ENCODE peak calls at places on chromosomes 7 and 10, in five cellular contexts. One of them, this sample, is unnamed.

GRCh38 chr10:95260909-95261552 is 29.8 kb downstream of the PDLIM1 start:
- DNase-seq in neural progenitor cell: no peak
- DNase-seq in HL-60: no peak
- DNase-seq in mammary epithelial cell: peak
- DNase-seq in dorsolateral prefrontal cortex: no peak
- DNase-seq in this sample: no peak

GRCh38 chr7:69436944-69437343 is 161.3 kb upstream of the AUTS2 start:
- DNase-seq in mammary epithelial cell: no peak
- DNase-seq in HL-60: peak
- DNase-seq in dorsolateral prefrontal cortex: no peak
- DNase-seq in neural progenitor cell: no peak
- DNase-seq in this sample: no peak

GRCh38 chr7:136964347-136964746 is 95.9 kb downstream of the CHRM2 start:
- DNase-seq in neural progenitor cell: no peak
- DNase-seq in mammary epithelial cell: no peak
- DNase-seq in dorsolateral prefrontal cortex: no peak
- DNase-seq in HL-60: no peak
- DNase-seq in this sample: no peak

GRCh38 chr10:3331104-3331645 is 158.6 kb upstream of the PITRM1 start:
- DNase-seq in dorsolateral prefrontal cortex: no peak
- DNase-seq in HL-60: no peak
- DNase-seq in mammary epithelial cell: no peak
- DNase-seq in neural progenitor cell: no peak
- DNase-seq in this sample: no peak

GRCh38 chr7:155208681-155209477 is 88.8 kb upstream of the INSIG1 start:
- DNase-seq in neural progenitor cell: no peak
- DNase-seq in mammary epithelial cell: peak
- DNase-seq in dorsolateral prefrontal cortex: peak
- DNase-seq in HL-60: no peak
- DNase-seq in this sample: no peak

GRCh38 chr10:68096913-68097509 is 12.3 kb upstream of the MYPN start:
- DNase-seq in mammary epithelial cell: peak
- DNase-seq in dorsolateral prefrontal cortex: peak
- DNase-seq in HL-60: no peak
- DNase-seq in neural progenitor cell: peak
- DNase-seq in this sample: no peak

GRCh38 chr10:75230600-75231038 is 5.1 kb downstream of the COMTD1 start:
- DNase-seq in HL-60: peak
- DNase-seq in neural progenitor cell: peak
- DNase-seq in mammary epithelial cell: peak
- DNase-seq in dorsolateral prefrontal cortex: peak
- DNase-seq in this sample: peak

GRCh38 chr7:100370303-100370702 is 3.0 kb upstream of the PILRA start:
- DNase-seq in mammary epithelial cell: no peak
- DNase-seq in neural progenitor cell: peak
- DNase-seq in dorsolateral prefrontal cortex: no peak
- DNase-seq in HL-60: no peak
- DNase-seq in this sample: no peak

GRCh38 chr7:70829221-70830059 is 302.5 kb upstream of the GALNT17 start:
- DNase-seq in HL-60: peak
- DNase-seq in mammary epithelial cell: peak
- DNase-seq in dorsolateral prefrontal cortex: peak
- DNase-seq in neural progenitor cell: peak
- DNase-seq in this sample: peak

GRCh38 chr7:155066417-155066950 is 3.6 kb upstream of the HTR5A start:
- DNase-seq in neural progenitor cell: no peak
- DNase-seq in HL-60: no peak
- DNase-seq in dorsolateral prefrontal cortex: no peak
- DNase-seq in mammary epithelial cell: peak
- DNase-seq in this sample: no peak

GRCh38 chr7:151439855-151440798 is at the start of gene CRYGN:
- DNase-seq in dorsolateral prefrontal cortex: no peak
- DNase-seq in HL-60: no peak
- DNase-seq in neural progenitor cell: peak
- DNase-seq in mammary epithelial cell: no peak
- DNase-seq in this sample: no peak

GRCh38 chr7:2641406-2642393 is 9.9 kb downstream of the TTYH3 start:
- DNase-seq in dorsolateral prefrontal cortex: peak
- DNase-seq in neural progenitor cell: peak
- DNase-seq in HL-60: peak
- DNase-seq in mammary epithelial cell: peak
- DNase-seq in this sample: peak

GRCh38 chr7:80097756-80098155 is 36.9 kb upstream of the GNAI1 start:
- DNase-seq in neural progenitor cell: no peak
- DNase-seq in HL-60: no peak
- DNase-seq in mammary epithelial cell: no peak
- DNase-seq in dorsolateral prefrontal cortex: no peak
- DNase-seq in this sample: no peak

GRCh38 chr7:136105191-136105590 is 128.0 kb upstream of the MTPN start:
- DNase-seq in neural progenitor cell: no peak
- DNase-seq in dorsolateral prefrontal cortex: no peak
- DNase-seq in HL-60: no peak
- DNase-seq in mammary epithelial cell: no peak
- DNase-seq in this sample: no peak

GRCh38 chr7:19964198-19964597 is 190.8 kb upstream of the TMEM196 start:
- DNase-seq in dorsolateral prefrontal cortex: no peak
- DNase-seq in mammary epithelial cell: no peak
- DNase-seq in HL-60: no peak
- DNase-seq in neural progenitor cell: no peak
- DNase-seq in this sample: no peak

GRCh38 chr10:60524541-60524940 is 134.9 kb upstream of the ANK3 start:
- DNase-seq in mammary epithelial cell: peak
- DNase-seq in neural progenitor cell: no peak
- DNase-seq in dorsolateral prefrontal cortex: no peak
- DNase-seq in HL-60: no peak
- DNase-seq in this sample: no peak

GRCh38 chr7:112450807-112451661 is 774 bp downstream of the IFRD1 start:
- DNase-seq in dorsolateral prefrontal cortex: peak
- DNase-seq in mammary epithelial cell: peak
- DNase-seq in neural progenitor cell: peak
- DNase-seq in HL-60: peak
- DNase-seq in this sample: peak

GRCh38 chr7:112452102-112452888 is 2.0 kb downstream of the IFRD1 start:
- DNase-seq in mammary epithelial cell: peak
- DNase-seq in dorsolateral prefrontal cortex: no peak
- DNase-seq in neural progenitor cell: peak
- DNase-seq in HL-60: peak
- DNase-seq in this sample: peak

GRCh38 chr7:112449353-112449752 is 907 bp upstream of the IFRD1 start:
- DNase-seq in mammary epithelial cell: peak
- DNase-seq in HL-60: no peak
- DNase-seq in dorsolateral prefrontal cortex: no peak
- DNase-seq in neural progenitor cell: no peak
- DNase-seq in this sample: no peak

GRCh38 chr7:112449902-112450806 is at the start of gene IFRD1:
- DNase-seq in mammary epithelial cell: peak
- DNase-seq in dorsolateral prefrontal cortex: peak
- DNase-seq in neural progenitor cell: peak
- DNase-seq in HL-60: peak
- DNase-seq in this sample: peak

GRCh38 chr7:112453505-112454171 is 3.4 kb downstream of the IFRD1 start:
- DNase-seq in mammary epithelial cell: peak
- DNase-seq in HL-60: no peak
- DNase-seq in dorsolateral prefrontal cortex: no peak
- DNase-seq in neural progenitor cell: no peak
- DNase-seq in this sample: no peak
- H3K27ac ChIP-seq in mammary epithelial cell: peak
- H3K27ac ChIP-seq in HL-60: no peak
- H3K27ac ChIP-seq in dorsolateral prefrontal cortex: peak
- H3K27ac ChIP-seq in neural progenitor cell: no peak
- H3K27ac ChIP-seq in this sample: no peak

DNA sequence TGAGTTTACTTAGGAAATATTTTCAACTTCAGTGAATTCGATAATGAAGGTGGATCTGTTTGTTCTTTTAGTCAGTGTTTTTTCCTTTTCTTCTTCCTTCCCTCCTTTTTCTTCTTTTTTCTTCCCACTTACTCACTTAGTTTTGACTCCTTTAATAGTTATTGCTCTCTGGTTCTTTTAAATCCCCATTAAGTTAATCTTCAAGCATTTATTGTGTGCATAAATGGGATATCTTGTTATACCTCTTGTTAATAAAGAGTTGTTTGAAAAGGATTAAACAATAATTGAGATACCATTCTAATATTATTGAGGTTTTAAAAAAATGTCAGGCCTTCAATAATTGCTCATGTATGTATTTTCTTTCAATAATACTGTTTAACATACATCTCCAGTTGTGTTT is 19.5 kb downstream of the STAM start:
- DNase-seq in mammary epithelial cell: no peak
- DNase-seq in neural progenitor cell: no peak
- DNase-seq in HL-60: no peak
- DNase-seq in dorsolateral prefrontal cortex: no peak
- DNase-seq in this sample: no peak
- H3K27ac ChIP-seq in mammary epithelial cell: no peak
- H3K27ac ChIP-seq in neural progenitor cell: no peak
- H3K27ac ChIP-seq in HL-60: no peak
- H3K27ac ChIP-seq in dorsolateral prefrontal cortex: no peak
- H3K27ac ChIP-seq in this sample: no peak

GRCh38 chr7:123533553-123533917 is 860 bp downstream of the IQUB start:
- DNase-seq in mammary epithelial cell: no peak
- DNase-seq in neural progenitor cell: no peak
- DNase-seq in HL-60: no peak
- DNase-seq in dorsolateral prefrontal cortex: no peak
- DNase-seq in this sample: no peak

GRCh38 chr7:123534383-123535260 is at the start of gene IQUB:
- DNase-seq in HL-60: peak
- DNase-seq in dorsolateral prefrontal cortex: peak
- DNase-seq in mammary epithelial cell: peak
- DNase-seq in neural progenitor cell: peak
- DNase-seq in this sample: peak

GRCh38 chr7:123537026-123537642 is 2.7 kb upstream of the IQUB start:
- DNase-seq in dorsolateral prefrontal cortex: no peak
- DNase-seq in mammary epithelial cell: peak
- DNase-seq in HL-60: no peak
- DNase-seq in neural progenitor cell: no peak
- DNase-seq in this sample: no peak

GRCh38 chr7:123533929-123534382 is 439 bp downstream of the IQUB start:
- DNase-seq in HL-60: no peak
- DNase-seq in mammary epithelial cell: no peak
- DNase-seq in dorsolateral prefrontal cortex: no peak
- DNase-seq in neural progenitor cell: no peak
- DNase-seq in this sample: no peak

DNA sequence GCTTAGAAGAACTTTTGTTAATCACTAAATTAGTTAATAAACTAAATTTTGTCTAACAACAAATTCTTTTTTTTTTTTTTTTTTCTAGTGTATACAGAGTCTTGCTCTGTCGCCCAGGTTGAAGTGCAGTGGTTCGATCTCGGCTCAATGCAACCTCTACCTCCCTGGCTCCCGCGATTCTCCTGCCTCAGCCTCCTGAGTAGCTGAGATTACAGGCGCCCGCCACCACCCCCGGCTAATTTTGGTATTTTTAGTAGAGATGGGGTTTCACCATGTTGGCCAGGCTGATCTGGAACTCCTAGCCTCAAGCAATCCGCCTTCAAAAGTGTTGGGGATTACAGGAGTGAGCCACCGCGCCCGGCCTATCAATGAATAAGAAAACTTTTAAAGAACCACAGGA is 1.1 kb upstream of the IQUB start:
- DNase-seq in mammary epithelial cell: no peak
- DNase-seq in dorsolateral prefrontal cortex: no peak
- DNase-seq in neural progenitor cell: no peak
- DNase-seq in HL-60: no peak
- DNase-seq in this sample: no peak
- H3K27ac ChIP-seq in mammary epithelial cell: no peak
- H3K27ac ChIP-seq in dorsolateral prefrontal cortex: peak
- H3K27ac ChIP-seq in neural progenitor cell: no peak
- H3K27ac ChIP-seq in HL-60: no peak
- H3K27ac ChIP-seq in this sample: no peak

GRCh38 chr10:78247821-78248220 is 214.2 kb downstream of the RPS24 start:
- DNase-seq in dorsolateral prefrontal cortex: no peak
- DNase-seq in HL-60: no peak
- DNase-seq in neural progenitor cell: no peak
- DNase-seq in mammary epithelial cell: no peak
- DNase-seq in this sample: no peak
- H3K27ac ChIP-seq in dorsolateral prefrontal cortex: peak
- H3K27ac ChIP-seq in HL-60: peak
- H3K27ac ChIP-seq in neural progenitor cell: no peak
- H3K27ac ChIP-seq in mammary epithelial cell: no peak
- H3K27ac ChIP-seq in this sample: no peak

GRCh38 chr10:121322046-121322445 is 276.2 kb downstream of the FGFR2 start:
- DNase-seq in neural progenitor cell: no peak
- DNase-seq in mammary epithelial cell: peak
- DNase-seq in HL-60: no peak
- DNase-seq in dorsolateral prefrontal cortex: no peak
- DNase-seq in this sample: no peak

GRCh38 chr10:121323448-121323847 is 274.8 kb downstream of the FGFR2 start:
- DNase-seq in dorsolateral prefrontal cortex: no peak
- DNase-seq in HL-60: no peak
- DNase-seq in mammary epithelial cell: peak
- DNase-seq in neural progenitor cell: no peak
- DNase-seq in this sample: no peak

GRCh38 chr10:121325490-121326231 is 272.6 kb downstream of the FGFR2 start:
- DNase-seq in dorsolateral prefrontal cortex: no peak
- DNase-seq in HL-60: no peak
- DNase-seq in mammary epithelial cell: peak
- DNase-seq in neural progenitor cell: no peak
- DNase-seq in this sample: no peak

GRCh38 chr10:121324678-121325213 is 273.5 kb downstream of the FGFR2 start:
- DNase-seq in HL-60: no peak
- DNase-seq in dorsolateral prefrontal cortex: no peak
- DNase-seq in mammary epithelial cell: peak
- DNase-seq in neural progenitor cell: no peak
- DNase-seq in this sample: no peak

GRCh38 chr10:121322776-121323175 is 275.5 kb downstream of the FGFR2 start:
- DNase-seq in mammary epithelial cell: no peak
- DNase-seq in HL-60: no peak
- DNase-seq in dorsolateral prefrontal cortex: no peak
- DNase-seq in neural progenitor cell: no peak
- DNase-seq in this sample: no peak
- H3K27ac ChIP-seq in mammary epithelial cell: peak
- H3K27ac ChIP-seq in HL-60: no peak
- H3K27ac ChIP-seq in dorsolateral prefrontal cortex: no peak
- H3K27ac ChIP-seq in neural progenitor cell: no peak
- H3K27ac ChIP-seq in this sample: no peak

GRCh38 chr7:159092701-159093121 is 52.0 kb downstream of the VIPR2 start:
- DNase-seq in neural progenitor cell: no peak
- DNase-seq in mammary epithelial cell: no peak
- DNase-seq in dorsolateral prefrontal cortex: no peak
- DNase-seq in HL-60: no peak
- DNase-seq in this sample: no peak

GRCh38 chr7:159093351-159093971 is 51.2 kb downstream of the VIPR2 start:
- DNase-seq in mammary epithelial cell: no peak
- DNase-seq in dorsolateral prefrontal cortex: no peak
- DNase-seq in neural progenitor cell: no peak
- DNase-seq in HL-60: no peak
- DNase-seq in this sample: no peak

GRCh38 chr7:159094919-159095915 is 49.5 kb downstream of the VIPR2 start:
- DNase-seq in neural progenitor cell: no peak
- DNase-seq in dorsolateral prefrontal cortex: no peak
- DNase-seq in mammary epithelial cell: no peak
- DNase-seq in HL-60: no peak
- DNase-seq in this sample: no peak

GRCh38 chr7:159095979-159096411 is 48.7 kb downstream of the VIPR2 start:
- DNase-seq in neural progenitor cell: no peak
- DNase-seq in HL-60: no peak
- DNase-seq in dorsolateral prefrontal cortex: no peak
- DNase-seq in mammary epithelial cell: no peak
- DNase-seq in this sample: no peak

GRCh38 chr7:159094030-159094740 is 50.5 kb downstream of the VIPR2 start:
- DNase-seq in dorsolateral prefrontal cortex: no peak
- DNase-seq in HL-60: no peak
- DNase-seq in neural progenitor cell: no peak
- DNase-seq in mammary epithelial cell: no peak
- DNase-seq in this sample: no peak
- H3K27ac ChIP-seq in dorsolateral prefrontal cortex: no peak
- H3K27ac ChIP-seq in HL-60: no peak
- H3K27ac ChIP-seq in neural progenitor cell: no peak
- H3K27ac ChIP-seq in mammary epithelial cell: no peak
- H3K27ac ChIP-seq in this sample: no peak

GRCh38 chr7:25786958-25787730 is 364.9 kb upstream of the NFE2L3 start:
- DNase-seq in mammary epithelial cell: no peak
- DNase-seq in neural progenitor cell: no peak
- DNase-seq in dorsolateral prefrontal cortex: no peak
- DNase-seq in HL-60: no peak
- DNase-seq in this sample: no peak
- H3K27ac ChIP-seq in mammary epithelial cell: no peak
- H3K27ac ChIP-seq in neural progenitor cell: no peak
- H3K27ac ChIP-seq in dorsolateral prefrontal cortex: no peak
- H3K27ac ChIP-seq in HL-60: no peak
- H3K27ac ChIP-seq in this sample: no peak

This sample was measured in substantia nigra.